ENCODE peak calls at places on chromosomes 5 and 9, in six cellular contexts. Z, T, G, F, E and L are unnamed samples.

GRCh38 chr5:73370620-73371583 is 77.7 kb downstream of the FOXD1 start:
- DNase-seq in E (peak; percentile 94), F (peak; percentile 98), T (peak; percentile 98), G (no peak), Z (peak; percentile 89), L (no peak)

GRCh38 chr5:107769531-107769930 is 98.8 kb upstream of the EFNA5 start:
- DNase-seq in Z (no peak), T (no peak), F (no peak), E (no peak), G (no peak), L (no peak)

GRCh38 chr5:90390326-90390725 is 19.2 kb downstream of the CETN3 start:
- DNase-seq in F (no peak), Z (no peak), T (no peak), E (no peak), G (no peak), L (no peak)

GRCh38 chr5:176438959-176439757 is 9.0 kb upstream of the FAF2 start:
- DNase-seq in Z (peak; percentile 85), T (peak; percentile 61), G (no peak), E (no peak), F (no peak), L (no peak)

GRCh38 chr9:117245225-117245624 is 169.6 kb downstream of the ASTN2 start:
- DNase-seq in F (no peak), G (no peak), Z (peak; percentile 2), T (no peak), E (no peak), L (no peak)

GRCh38 chr9:89405832-89406231 is 87.5 kb downstream of the SECISBP2 start:
- DNase-seq in T (no peak), Z (no peak), G (no peak), E (no peak), F (no peak), L (no peak)

GRCh38 chr5:77867194-77867691 is 91.1 kb upstream of the TBCA start:
- DNase-seq in F (no peak), Z (no peak), T (no peak), G (no peak), E (no peak), L (no peak)

GRCh38 chr9:124783830-124784229 is 6.9 kb downstream of the OLFML2A start:
- DNase-seq in Z (no peak), E (no peak), T (no peak), G (no peak), F (no peak), L (no peak)

GRCh38 chr9:119289740-119290139 is 79.5 kb downstream of the BRINP1 start:
- DNase-seq in G (no peak), T (no peak), Z (peak; percentile 12), E (no peak), F (peak; percentile 18), L (peak; percentile 35)

GRCh38 chr5:22314548-22314947 is 538.6 kb downstream of the CDH12 start:
- DNase-seq in G (no peak), Z (no peak), T (no peak), F (no peak), E (no peak), L (no peak)

GRCh38 chr9:84146893-84147705 is 166.5 kb downstream of the RMI1 start:
- DNase-seq in T (no peak), G (no peak), Z (no peak), E (no peak), F (no peak), L (no peak)

GRCh38 chr5:52024363-52024762 is 641.1 kb downstream of the ISL1 start:
- DNase-seq in F (no peak), E (no peak), Z (no peak), G (no peak), T (no peak), L (no peak)

GRCh38 chr5:103587185-103587748 is 24.7 kb upstream of the NUDT12 start:
- DNase-seq in G (no peak), E (no peak), T (no peak), F (no peak), Z (no peak), L (peak; percentile 40)

GRCh38 chr5:58085800-58086199 is 374.1 kb downstream of the PLK2 start:
- DNase-seq in G (no peak), T (no peak), F (no peak), Z (no peak), E (peak; percentile 8), L (no peak)

GRCh38 chr5:44178414-44178813 is 210.8 kb downstream of the FGF10 start:
- DNase-seq in T (no peak), Z (no peak), E (no peak), G (no peak), F (no peak), L (no peak)

GRCh38 chr5:8908055-8908683 is 637.7 kb downstream of the SEMA5A start:
- DNase-seq in G (no peak), Z (peak; percentile 42), E (no peak), F (peak; percentile 35), T (no peak), L (no peak)

GRCh38 chr9:112086627-112087026 is 88.5 kb downstream of the SUSD1 start:
- DNase-seq in E (no peak), Z (no peak), F (no peak), G (no peak), T (no peak), L (no peak)